ENCODE peak calls at places on chromosomes 3 and 15, in five cellular contexts. I is RWPE1, P is mesothelial cell of epicardium, X is Peyer's patch, K is endothelial cell. L is an unnamed sample.
A peak's percentile ranks its signal among the peaks of the same experiment; 100 is the strongest.

GRCh38 chr3:124467980-124468902 is 262.0 kb upstream of the UMPS start:
- DNase-seq in P (peak; percentile 74), I (peak; percentile 82), X (peak; percentile 52), K (peak; percentile 75), L (no peak)

GRCh38 chr3:129286081-129286480 is 7.4 kb downstream of the HMCES start:
- DNase-seq in K (no peak), I (no peak), X (no peak), P (no peak), L (no peak)

GRCh38 chr3:49723301-49723630 is 485 bp downstream of the GMPPB start:
- DNase-seq in K (peak; percentile 51), P (peak; percentile 49), X (peak; percentile 90), I (no peak), L (no peak)

GRCh38 chr15:62618432-62618831 is 424.1 kb upstream of the TPM1 start:
- DNase-seq in K (no peak), P (no peak), X (no peak), I (peak; percentile 76), L (peak; percentile 24)

GRCh38 chr3:191094057-191094456 is 105.0 kb upstream of the OSTN start:
- DNase-seq in P (no peak), X (no peak), K (no peak), I (peak; percentile 64), L (peak; percentile 22)

GRCh38 chr3:128554100-128554464 is 61.1 kb upstream of the GATA2 start:
- DNase-seq in I (no peak), K (no peak), X (no peak), P (no peak), L (no peak)

GRCh38 chr3:181720281-181720680 is 8.6 kb downstream of the SOX2 start:
- DNase-seq in X (no peak), K (no peak), P (no peak), I (no peak), L (no peak)

GRCh38 chr15:65290228-65290627 is 3.5 kb upstream of the PARP16 start:
- DNase-seq in K (no peak), P (no peak), X (no peak), I (no peak), L (no peak)

GRCh38 chr3:65342084-65342683 is 654.4 kb upstream of the ADAMTS9 start:
- DNase-seq in P (peak; percentile 58), X (peak; percentile 77), K (peak; percentile 75), I (peak; percentile 17), L (no peak)

GRCh38 chr15:75211436-75212199 is 9.9 kb downstream of the C15orf39 start:
- DNase-seq in K (no peak), P (no peak), X (no peak), I (peak; percentile 38), L (no peak)

GRCh38 chr15:80442728-80443403 is 38.7 kb downstream of the ARNT2 start:
- DNase-seq in P (no peak), I (no peak), X (no peak), K (no peak), L (no peak)

GRCh38 chr3:49476563-49476962 is 6.5 kb downstream of the DAG1 start:
- DNase-seq in K (no peak), X (no peak), I (no peak), P (no peak), L (no peak)

GRCh38 chr3:144301863-144302262 is 330.2 kb downstream of the DIPK2A start:
- DNase-seq in I (no peak), P (no peak), X (no peak), K (no peak), L (no peak)

GRCh38 chr3:23804441-23805227 is 1.1 kb upstream of the UBE2E1 start:
- DNase-seq in I (no peak), P (no peak), K (no peak), X (peak; percentile 55), L (no peak)

GRCh38 chr3:152071315-152071714 is 197.4 kb upstream of the MBNL1 start:
- DNase-seq in P (no peak), X (no peak), K (no peak), I (no peak), L (no peak)

GRCh38 chr3:8239095-8239494 is 262.5 kb upstream of the LMCD1 start:
- DNase-seq in K (no peak), I (no peak), P (no peak), X (no peak), L (no peak)

GRCh38 chr3:98519351-98519750 is 3.4 kb downstream of the CLDND1 start:
- DNase-seq in X (no peak), K (no peak), P (no peak), I (no peak), L (no peak)

GRCh38 chr3:44988073-44988472 is 12.0 kb downstream of the EXOSC7 start:
- DNase-seq in K (no peak), X (no peak), P (no peak), I (no peak), L (no peak)

GRCh38 chr3:133845127-133845526 is 39.5 kb downstream of the SRPRB start:
- DNase-seq in K (no peak), P (no peak), I (no peak), X (no peak), L (no peak)

GRCh38 chr15:66941231-66941711 is 124.1 kb upstream of the SMAD3 start:
- DNase-seq in P (no peak), K (no peak), X (no peak), I (no peak), L (no peak)

GRCh38 chr3:194298331-194299227 is 52.5 kb downstream of the CPN2 start:
- DNase-seq in K (no peak), X (no peak), P (no peak), I (no peak), L (no peak)

GRCh38 chr3:194301730-194302129 is 49.4 kb downstream of the CPN2 start:
- DNase-seq in K (no peak), X (no peak), I (no peak), P (no peak), L (no peak)

GRCh38 chr3:194300936-194301335 is 50.2 kb downstream of the CPN2 start:
- DNase-seq in X (no peak), K (no peak), I (no peak), P (no peak), L (no peak)

GRCh38 chr3:194296832-194297666 is 54.1 kb downstream of the CPN2 start:
- DNase-seq in I (no peak), X (no peak), P (no peak), K (peak; percentile 31), L (no peak)

DNA sequence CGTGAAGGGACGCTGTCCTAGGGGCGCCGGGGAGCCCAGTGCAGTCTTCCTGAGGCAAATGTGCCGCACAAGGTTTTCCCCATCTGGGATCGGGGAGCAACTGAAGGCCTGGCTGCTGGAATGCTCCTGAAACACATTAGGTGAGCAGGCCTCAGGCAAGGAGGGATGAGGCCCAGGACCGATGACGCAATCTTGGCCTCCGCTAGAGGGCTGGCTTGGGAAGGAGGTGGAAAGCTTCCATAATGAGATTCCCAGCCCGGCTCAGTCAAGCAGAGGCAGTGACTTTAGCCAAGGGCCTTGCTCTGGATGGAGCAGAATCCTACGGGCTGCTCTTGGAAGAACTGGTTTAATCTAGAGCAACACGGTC is 50.8 kb downstream of the CPN2 start:
- DNase-seq in I (peak; percentile 49), P (peak; percentile 68), X (peak; percentile 62), K (peak; percentile 41), L (no peak)
- TF ChIP-seq CTCF in I (no peak), P (no peak), X (no peak), K (no peak), L (peak; percentile 13)

GRCh38 chr3:53550005-53550620 is 55.7 kb downstream of the CACNA1D start:
- DNase-seq in P (no peak), K (no peak), I (no peak), X (no peak), L (no peak)

GRCh38 chr3:53547327-53547726 is 52.9 kb downstream of the CACNA1D start:
- DNase-seq in I (no peak), X (no peak), P (no peak), K (no peak), L (no peak)

GRCh38 chr3:53551324-53551723 is 56.9 kb downstream of the CACNA1D start:
- DNase-seq in I (no peak), P (no peak), K (no peak), X (no peak), L (no peak)

GRCh38 chr3:53544357-53544756 is 49.9 kb downstream of the CACNA1D start:
- DNase-seq in P (no peak), I (peak; percentile 10), K (no peak), X (no peak), L (no peak)

DNA sequence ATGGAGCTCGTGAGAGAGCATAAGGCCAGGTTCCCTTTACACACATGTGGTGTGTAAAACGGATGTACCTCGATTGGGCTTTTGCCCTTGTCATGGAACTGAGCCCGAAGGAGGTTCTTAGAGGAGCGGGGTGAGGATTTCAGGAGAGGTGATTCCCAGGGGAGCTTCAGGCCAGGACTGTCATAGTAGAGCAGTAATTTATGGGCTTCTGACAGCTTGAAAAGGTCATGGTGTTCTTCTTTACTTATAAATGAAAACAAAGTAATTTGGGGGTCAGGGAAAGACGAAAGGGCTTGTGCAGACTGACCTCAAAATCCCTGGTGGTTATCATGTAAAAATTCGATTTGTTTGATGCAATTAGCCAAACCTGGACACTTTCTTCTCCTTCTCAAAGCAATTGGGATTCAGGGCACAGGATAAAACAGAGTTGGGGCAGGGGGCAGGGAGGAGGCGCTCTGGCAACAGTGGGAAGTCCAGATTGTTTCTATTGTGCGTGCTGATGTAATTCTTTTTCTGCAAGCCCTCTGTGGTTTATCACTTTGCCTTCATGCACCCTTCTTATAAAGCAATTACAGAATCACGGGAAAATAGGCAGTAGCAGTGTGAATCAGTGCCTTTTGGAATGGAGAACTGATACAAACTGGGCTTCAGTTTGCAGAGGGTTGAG is 51.1 kb downstream of the CACNA1D start:
- DNase-seq in K (no peak), I (no peak), P (no peak), X (no peak), L (no peak)
- TF ChIP-seq CTCF in K (no peak), I (no peak), P (no peak), X (no peak), L (no peak)

GRCh38 chr3:47428585-47429145 is 47.1 kb downstream of the SCAP start:
- DNase-seq in K (no peak), P (no peak), I (no peak), X (no peak), L (no peak)

GRCh38 chr3:47432673-47433072 is 43.1 kb downstream of the SCAP start:
- DNase-seq in I (no peak), P (no peak), X (no peak), K (no peak), L (no peak)

GRCh38 chr3:47431225-47431624 is 44.5 kb downstream of the SCAP start:
- DNase-seq in I (no peak), P (no peak), X (no peak), K (no peak), L (no peak)

GRCh38 chr3:47429476-47430270 is 46.1 kb downstream of the SCAP start:
- DNase-seq in K (no peak), P (peak; percentile 22), I (no peak), X (no peak), L (no peak)

GRCh38 chr3:47430606-47431005 is 45.1 kb downstream of the SCAP start:
- DNase-seq in X (no peak), P (no peak), K (no peak), I (no peak), L (no peak)
- TF ChIP-seq CTCF in X (no peak), P (no peak), K (no peak), I (no peak), L (no peak)

GRCh38 chr15:91294795-91295194 is 194.7 kb downstream of the SV2B start:
- DNase-seq in K (no peak), P (no peak), I (no peak), X (no peak), L (no peak)

GRCh38 chr15:91291673-91292072 is 191.6 kb downstream of the SV2B start:
- DNase-seq in K (no peak), I (no peak), P (no peak), X (no peak), L (no peak)

GRCh38 chr15:91290553-91290952 is 190.5 kb downstream of the SV2B start:
- DNase-seq in P (no peak), K (no peak), X (no peak), I (no peak), L (no peak)

GRCh38 chr15:91289324-91289723 is 189.3 kb downstream of the SV2B start:
- DNase-seq in I (no peak), P (no peak), X (no peak), K (peak; percentile 13), L (no peak)
- TF ChIP-seq CTCF in I (no peak), P (no peak), X (no peak), K (no peak), L (no peak)

L was measured in AG09319.